ENCODE peak calls at places on chromosomes 7 and 10, in five cellular contexts. O is HepG2, I is K562, G is GM12878, M is upper lobe of left lung. C is an unnamed sample. For H3K4me1, the result is how much of the 10 kb centered on the place peaks cover.

GRCh38 chr7:27709137-27710075 is 30.6 kb upstream of the TAX1BP1 start:
- ATAC-seq in O (no peak), I (no peak), G (no peak), M (no peak), C (peak)

GRCh38 chr7:88015309-88015708 is 81.3 kb downstream of the ADAM22 start:
- ATAC-seq in O (no peak), G (no peak), M (no peak), I (no peak), C (no peak)

GRCh38 chr10:68231916-68232315 is at the start of gene ATOH7:
- ATAC-seq in G (no peak), M (no peak), I (no peak), O (no peak), C (no peak)

GRCh38 chr10:86399514-86399878 is 32.9 kb upstream of the GRID1 start:
- ATAC-seq in I (no peak), O (no peak), M (no peak), G (no peak), C (no peak)

GRCh38 chr7:148664319-148664718 is 34.4 kb upstream of the CUL1 start:
- ATAC-seq in M (no peak), G (no peak), I (peak), O (no peak), C (no peak)

GRCh38 chr10:117217196-117217761 is 20.0 kb downstream of the KCNK18 start:
- ATAC-seq in M (peak), I (no peak), G (peak), O (peak), C (peak)

GRCh38 chr10:88450201-88450600 is 132.9 kb downstream of the RNLS start:
- ATAC-seq in O (no peak), G (no peak), M (no peak), I (no peak), C (no peak)

GRCh38 chr7:131010714-131011436 is 276.9 kb upstream of the KLF14 start:
- ATAC-seq in M (peak), G (peak), I (no peak), O (no peak), C (peak)

GRCh38 chr7:120055300-120055699 is 217.7 kb upstream of the KCND2 start:
- ATAC-seq in O (no peak), G (no peak), M (no peak), I (no peak), C (no peak)

GRCh38 chr7:30159153-30159552 is 24.4 kb downstream of the MTURN start:
- ATAC-seq in M (no peak), I (no peak), G (peak), O (no peak), C (no peak)

GRCh38 chr7:128006550-128007292 is 24.5 kb downstream of the LRRC4 start:
- ATAC-seq in M (no peak), I (no peak), O (no peak), G (no peak), C (no peak)

GRCh38 chr10:75406158-75407065 is 4.8 kb upstream of the ZNF503 start:
- ATAC-seq in O (no peak), G (no peak), I (no peak), M (no peak), C (no peak)

GRCh38 chr7:21076579-21076978 is 289.9 kb upstream of the SP8 start:
- ATAC-seq in O (no peak), I (no peak), G (no peak), M (no peak), C (no peak)

DNA sequence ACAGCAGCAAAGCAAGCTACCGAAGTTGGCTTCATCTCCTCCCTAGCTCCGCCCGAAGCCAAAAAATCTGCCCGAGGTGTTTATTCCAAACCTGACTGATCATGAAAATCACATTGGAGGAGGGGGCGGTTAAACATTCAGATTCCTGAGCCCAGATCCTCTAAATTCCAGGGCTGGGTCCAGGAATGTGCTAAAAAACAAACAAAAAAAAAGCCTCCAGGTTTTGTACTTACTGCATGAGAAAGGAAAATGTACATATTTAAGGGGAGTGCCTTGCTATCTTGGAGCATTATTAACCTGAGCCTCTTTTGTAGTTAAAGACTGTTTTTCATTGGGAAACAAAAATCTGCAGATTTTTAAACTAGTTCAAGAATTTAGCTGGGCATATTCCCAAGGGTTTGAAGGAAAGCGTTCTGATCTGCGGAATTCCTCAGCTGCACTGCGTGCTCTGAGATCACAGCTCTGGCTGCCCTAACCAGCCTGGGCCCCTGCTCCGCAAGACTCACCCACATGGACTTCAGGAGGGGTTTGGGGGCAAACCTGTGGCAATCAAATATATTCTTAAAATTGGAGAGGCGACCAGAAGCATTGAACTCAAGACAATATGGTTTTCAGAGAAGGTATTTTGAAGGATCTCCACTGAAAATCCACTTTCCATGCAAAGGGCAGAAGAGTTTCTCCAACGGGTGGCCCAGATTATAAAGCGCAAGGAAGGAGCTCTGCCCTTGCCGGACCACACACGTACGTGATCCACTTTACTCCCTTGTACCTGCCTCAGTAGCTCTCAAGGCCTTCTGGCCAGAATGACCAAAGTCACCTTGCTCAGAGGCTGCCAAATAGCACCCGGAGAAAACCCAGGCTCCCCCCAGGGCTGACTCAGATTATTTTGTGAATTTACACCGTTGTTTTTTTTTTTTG is 10.0 kb upstream of the TNS3 start:
- ATAC-seq in M (peak), O (peak), G (no peak), I (no peak), C (no peak)
- TF ChIP-seq EP300 in M (no peak), O (no peak), G (no peak), I (no peak), C (no peak)

DNA sequence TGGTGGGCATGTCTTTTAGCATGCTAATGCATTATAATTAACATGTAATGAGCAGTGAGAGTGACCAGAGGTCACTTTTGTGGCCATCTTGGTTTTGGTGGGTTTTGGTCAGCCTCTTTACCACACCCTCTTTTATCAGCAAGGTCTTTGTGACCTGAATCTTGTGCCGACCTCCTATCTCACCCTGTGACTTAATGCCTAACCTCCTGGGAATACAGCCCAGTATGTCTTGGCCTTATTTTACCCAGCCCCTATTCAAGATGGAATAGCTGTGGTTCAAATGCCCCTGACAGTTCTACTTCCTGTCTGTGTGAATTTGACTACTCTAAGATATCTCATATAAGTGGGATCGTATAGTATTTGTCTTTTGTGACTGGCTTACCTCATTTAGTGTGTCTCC is 85.1 kb downstream of the EEPD1 start:
- ATAC-seq in M (no peak), I (no peak), O (no peak), G (no peak), C (no peak)
- H3K27ac ChIP-seq in M (no peak), I (no peak), O (no peak), G (no peak), C (no peak)

DNA sequence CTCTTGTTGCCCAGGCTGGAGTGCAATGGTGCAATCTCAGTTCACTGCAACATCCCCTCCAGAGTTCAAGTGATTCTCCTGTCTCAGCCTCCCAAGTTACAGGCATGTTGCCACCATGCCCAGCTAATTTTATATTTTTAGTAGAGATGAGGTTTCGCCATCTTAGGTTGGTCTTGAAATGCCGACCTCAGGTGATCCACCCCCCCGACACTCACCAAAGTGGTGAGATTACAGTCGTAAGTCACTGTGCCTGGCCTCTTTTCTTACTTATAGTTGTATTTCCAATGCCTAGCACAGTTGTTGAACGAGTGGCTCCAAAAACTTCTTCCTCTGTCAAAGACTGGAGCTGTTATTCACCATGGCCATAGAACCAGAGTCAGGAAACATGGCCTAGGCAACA is 6.7 kb downstream of the RNF216 start:
- ATAC-seq in G (no peak), M (no peak), O (no peak), I (no peak), C (no peak)
- H3K4me1 ChIP-seq in G (under half), M (under half), O (under half), I (under half), C (under half)

DNA sequence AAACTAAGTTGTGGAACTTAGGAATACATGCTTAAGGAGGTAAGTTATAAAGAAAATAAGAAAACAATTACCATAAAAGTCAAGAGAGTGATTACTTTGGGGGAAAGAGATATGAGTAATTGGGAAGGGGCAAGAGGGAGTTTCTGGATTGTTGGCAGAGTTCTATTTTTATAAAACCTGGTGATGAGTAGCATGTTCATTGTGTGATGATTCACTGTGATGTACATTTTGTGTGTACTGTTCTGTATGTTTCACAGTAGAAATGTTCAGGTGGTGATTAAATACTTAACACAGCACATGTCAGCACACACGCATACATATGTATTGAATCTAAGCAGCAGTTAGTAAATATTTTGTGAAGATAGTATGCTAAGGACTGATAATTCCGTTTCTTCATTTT is 9.7 kb upstream of the OIT3 start:
- ATAC-seq in G (no peak), I (no peak), M (no peak), O (no peak), C (no peak)
- TF ChIP-seq EP300 in G (no peak), I (no peak), M (no peak), O (no peak), C (no peak)

GRCh38 chr7:85866540-85866939 is 679.7 kb upstream of the SEMA3D start:
- ATAC-seq in I (no peak), M (peak), O (no peak), G (no peak), C (no peak)
- H3K27ac ChIP-seq in I (no peak), M (no peak), O (no peak), G (no peak), C (no peak)

GRCh38 chr7:102089175-102090098 is 197.2 kb upstream of the SH2B2 start:
- ATAC-seq in G (no peak), I (no peak), O (no peak), M (no peak), C (no peak)
- H3K4me1 ChIP-seq in G (under half), I (under half), O (under half), M (under half), C (under half)

DNA sequence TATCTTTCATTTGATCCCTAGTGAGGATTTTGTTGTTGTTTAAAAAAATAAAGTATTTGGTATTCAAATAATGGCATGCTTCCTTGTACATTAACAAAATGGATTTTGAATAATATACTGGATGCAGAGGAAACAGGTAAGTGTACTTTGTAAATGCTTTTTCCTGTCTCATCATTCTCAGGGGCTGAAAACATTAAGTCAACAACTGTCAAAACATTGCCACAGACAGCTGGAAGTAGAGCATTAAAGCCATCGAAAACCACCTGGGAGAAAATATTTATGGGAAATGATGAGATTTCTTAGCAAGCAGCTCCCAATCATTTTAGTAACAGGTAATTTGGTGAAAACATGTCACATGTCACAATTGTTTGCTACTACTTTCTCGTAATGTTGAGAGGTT is 10.7 kb downstream of the TAS2R39 start:
- ATAC-seq in O (no peak), M (no peak), I (no peak), G (no peak), C (no peak)
- TF ChIP-seq EP300 in O (no peak), M (no peak), I (no peak), G (no peak), C (no peak)